ENCODE peak calls at places on chromosome 21, in four cellular contexts. T is neural progenitor cell, A is left ventricle myocardium inferior, Z is stomach. F is an unnamed sample.

GRCh38 chr21:44732263-44732662 is 20.9 kb upstream of the TSPEAR start:
- DNase-seq in A (no peak), T (no peak), Z (no peak), F (no peak)

GRCh38 chr21:8991968-8992621 is 1529.3 kb upstream of the TPTE start:
- DNase-seq in T (no peak), Z (no peak), A (no peak), F (no peak)

GRCh38 chr21:31875424-31876097 is 2.7 kb downstream of the HUNK start:
- DNase-seq in Z (no peak), T (no peak), A (no peak), F (no peak)

GRCh38 chr21:45376459-45377324 is 28.3 kb upstream of the COL18A1 start:
- DNase-seq in A (peak), T (no peak), Z (no peak), F (no peak)

GRCh38 chr21:33122507-33122906 is 52.6 kb downstream of the OLIG1 start:
- DNase-seq in Z (no peak), T (no peak), A (no peak), F (no peak)

GRCh38 chr21:21714396-21714795 is 716.2 kb downstream of the NCAM2 start:
- DNase-seq in A (no peak), Z (no peak), T (no peak), F (no peak)

GRCh38 chr21:34922487-34922886 is 126.6 kb downstream of the RUNX1 start:
- DNase-seq in T (no peak), Z (no peak), A (no peak), F (no peak)

GRCh38 chr21:46148106-46148505 is 7.3 kb downstream of the FTCD start:
- DNase-seq in Z (no peak), A (no peak), T (no peak), F (no peak)

F was measured in mucosa of descending colon.